ENCODE peak calls at places on chromosomes 6 and 20, in four cellular contexts. J is A549, Y is left lung, C is fibroblast of mammary gland. G is an unnamed sample.
A peak's percentile ranks its signal among the peaks of the same experiment; 100 is the strongest.

GRCh38 chr6:149127212-149127611 is 190.3 kb upstream of the TAB2 start:
- DNase-seq in J (no peak), C (peak; percentile 73), Y (no peak), G (no peak)

GRCh38 chr20:47859255-47859654 is 74.0 kb upstream of the SULF2 start:
- DNase-seq in Y (no peak), J (no peak), C (peak; percentile 47), G (no peak)

GRCh38 chr6:88301888-88302768 is 136.0 kb upstream of the CNR1 start:
- DNase-seq in J (no peak), Y (no peak), C (peak; percentile 30), G (peak; percentile 81)

GRCh38 chr20:25249198-25249931 is 1.5 kb downstream of the PYGB start:
- DNase-seq in J (no peak), Y (no peak), C (peak; percentile 41), G (no peak)

GRCh38 chr20:35597186-35597585 is 18.4 kb upstream of the SPAG4 start:
- DNase-seq in J (no peak), C (no peak), Y (peak; percentile 4), G (no peak)

GRCh38 chr6:73024598-73024997 is 200.7 kb downstream of the KHDC1L start:
- DNase-seq in J (no peak), Y (no peak), C (no peak), G (no peak)

GRCh38 chr6:48813821-48814220 is 649.2 kb downstream of the MMUT start:
- DNase-seq in Y (no peak), J (no peak), C (peak; percentile 84), G (no peak)

GRCh38 chr20:37395921-37396519 is 50.1 kb downstream of the SRC start:
- DNase-seq in J (no peak), C (no peak), Y (no peak), G (no peak)

GRCh38 chr20:56465997-56466396 is 2.4 kb upstream of the RTF2 start:
- DNase-seq in J (no peak), C (no peak), Y (no peak), G (no peak)

GRCh38 chr6:126797981-126798380 is 320.5 kb upstream of the RSPO3 start:
- DNase-seq in J (no peak), C (peak; percentile 55), Y (no peak), G (no peak)

GRCh38 chr20:58576590-58576944 is 61.4 kb upstream of the APCDD1L start:
- DNase-seq in Y (no peak), C (no peak), J (no peak), G (no peak)

GRCh38 chr6:138824482-138825134 is 28.7 kb downstream of the ECT2L start:
- DNase-seq in Y (no peak), C (peak; percentile 18), J (no peak), G (no peak)

GRCh38 chr20:5141615-5142014 is 14.8 kb downstream of the CDS2 start:
- DNase-seq in Y (no peak), C (no peak), J (no peak), G (no peak)

GRCh38 chr6:1781152-1781848 is 171.6 kb downstream of the FOXC1 start:
- DNase-seq in C (no peak), J (no peak), Y (no peak), G (no peak)

GRCh38 chr6:37323568-37323967 is 30.2 kb upstream of the RNF8 start:
- DNase-seq in Y (no peak), C (peak; percentile 52), J (no peak), G (no peak)

GRCh38 chr20:54043044-54043967 is 27.1 kb downstream of the BCAS1 start:
- DNase-seq in C (peak; percentile 44), J (no peak), Y (no peak), G (no peak)

GRCh38 chr20:25280574-25281535 is 33.0 kb downstream of the PYGB start:
- DNase-seq in J (no peak), Y (peak; percentile 28), C (no peak), G (no peak)

GRCh38 chr20:50219520-50220086 is 29.0 kb downstream of the CEBPB start:
- DNase-seq in Y (no peak), J (no peak), C (no peak), G (no peak)

GRCh38 chr6:11586574-11586973 is 49.0 kb downstream of the TMEM170B start:
- DNase-seq in J (no peak), Y (no peak), C (peak; percentile 54), G (no peak)

GRCh38 chr6:4727671-4728435 is 48.4 kb upstream of the CDYL start:
- DNase-seq in C (peak; percentile 4), J (no peak), Y (no peak), G (no peak)

GRCh38 chr6:41640436-41640835 is 2.2 kb downstream of the MDFI start:
- DNase-seq in Y (no peak), C (no peak), J (no peak), G (no peak)

GRCh38 chr6:99810942-99811633 is 182.9 kb downstream of the MCHR2 start:
- DNase-seq in J (no peak), Y (peak; percentile 45), C (no peak), G (no peak)

GRCh38 chr6:23388239-23388803 is 737.7 kb upstream of the NRSN1 start:
- DNase-seq in J (no peak), Y (no peak), C (no peak), G (no peak)

GRCh38 chr6:56863366-56863765 is 91.5 kb upstream of the BEND6 start:
- DNase-seq in Y (no peak), J (peak; percentile 41), C (peak; percentile 89), G (no peak)

GRCh38 chr6:35581633-35582032 is 68.9 kb upstream of the TULP1 start:
- DNase-seq in J (no peak), Y (no peak), C (no peak), G (no peak)

GRCh38 chr6:34555328-34555727 is 801 bp downstream of the SPDEF start:
- DNase-seq in Y (no peak), J (no peak), C (no peak), G (no peak)

GRCh38 chr20:37516697-37517370 is 4.2 kb upstream of the NNAT start:
- DNase-seq in Y (no peak), J (no peak), C (peak; percentile 47), G (no peak)

GRCh38 chr20:63198606-63199005 is 17.3 kb downstream of the YTHDF1 start:
- DNase-seq in J (no peak), C (no peak), Y (no peak), G (no peak)

GRCh38 chr6:105488521-105489212 is 85.8 kb upstream of the PREP start:
- DNase-seq in C (no peak), Y (peak; percentile 40), J (no peak), G (no peak)

GRCh38 chr20:43961116-43961515 is 46.5 kb downstream of the TOX2 start:
- DNase-seq in Y (no peak), J (no peak), C (no peak), G (no peak)

GRCh38 chr20:16366548-16366947 is 206.7 kb downstream of the KIF16B start:
- DNase-seq in J (no peak), C (no peak), Y (no peak), G (no peak)
- H3K4me3 ChIP-seq in J (no peak overlapping the region), C (no peak overlapping the region), Y (no peak overlapping the region), G (no peak overlapping the region)

DNA sequence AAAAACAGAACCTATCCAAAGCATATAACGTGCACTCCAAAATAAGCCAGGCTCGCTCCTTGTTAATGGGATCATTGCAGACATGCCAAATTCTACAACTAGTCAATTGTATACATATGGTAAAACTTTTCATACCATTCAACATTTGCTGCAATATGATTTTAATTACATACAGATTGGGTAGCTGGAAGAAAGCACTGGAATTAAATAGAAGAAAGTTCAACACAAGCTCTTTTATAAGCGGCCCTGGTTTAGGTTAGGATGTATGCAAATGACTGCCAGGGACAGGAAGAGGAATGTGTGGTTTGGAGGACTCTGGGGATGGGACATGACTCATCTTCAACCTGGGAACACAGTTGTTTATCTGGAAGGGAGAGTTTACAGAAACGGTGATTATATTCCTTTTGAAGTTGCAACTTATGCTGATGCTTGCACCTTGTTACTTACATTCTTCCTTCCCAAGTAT is 62.5 kb upstream of the TIAM2 start:
- DNase-seq in C (peak; percentile 95), Y (no peak), J (peak; percentile 36), G (peak; percentile 19)
- H3K4me3 ChIP-seq in C (no peak overlapping the region), Y (no peak overlapping the region), J (no peak overlapping the region), G (no peak overlapping the region)

GRCh38 chr6:169391473-169392071 is 137.9 kb upstream of the THBS2 start:
- DNase-seq in J (no peak), Y (no peak), C (peak; percentile 24), G (no peak)
- H3K4me3 ChIP-seq in J (no peak overlapping the region), Y (no peak overlapping the region), C (no peak overlapping the region), G (no peak overlapping the region)

DNA sequence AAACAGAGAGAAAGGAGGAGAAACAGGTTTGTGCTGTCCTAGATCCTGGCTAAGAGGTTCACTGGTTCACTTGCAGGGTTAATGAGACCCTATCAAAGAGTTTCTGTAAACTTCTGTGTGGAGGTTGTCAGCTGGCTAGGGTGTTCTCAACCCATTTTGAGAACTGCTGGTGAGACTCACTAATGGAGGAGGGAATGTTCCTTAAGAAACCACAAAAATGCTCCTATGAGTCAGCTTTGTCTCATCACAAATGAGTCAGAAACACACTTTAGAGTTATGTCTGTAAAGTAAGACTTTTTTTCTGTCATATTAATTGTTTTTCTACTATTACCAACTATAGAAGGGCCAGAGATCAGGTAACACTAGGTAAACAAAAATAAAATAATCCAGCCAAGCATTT is 884.4 kb downstream of the PHF3 start:
- DNase-seq in J (peak; percentile 4), C (peak; percentile 97), Y (no peak), G (peak; percentile 89)
- H3K4me3 ChIP-seq in J (no peak overlapping the region), C (no peak overlapping the region), Y (no peak overlapping the region), G (no peak overlapping the region)

G was measured in epithelial cell of proximal tubule.